ENCODE peak calls at places on chromosomes 7 and 10, in five cellular contexts. J, G, D, P and A are unnamed samples.

GRCh38 chr10:122407375-122408125 is 33.0 kb downstream of the PLEKHA1 start:
- DNase-seq in D (no peak), G (no peak), P (no peak), J (peak; percentile 21), A (no peak)

GRCh38 chr7:43878867-43879266 is 9.6 kb upstream of the MRPS24 start:
- DNase-seq in J (no peak), G (no peak), D (no peak), P (no peak), A (no peak)

GRCh38 chr7:129775695-129776396 is 164.3 kb downstream of the NRF1 start:
- DNase-seq in D (no peak), P (no peak), J (no peak), G (no peak), A (no peak)

GRCh38 chr10:115092258-115092554 is 959 bp upstream of the ATRNL1 start:
- DNase-seq in P (no peak), J (no peak), G (no peak), D (no peak), A (no peak)

GRCh38 chr10:66639351-66639750 is 286.5 kb upstream of the LRRTM3 start:
- DNase-seq in D (no peak), J (no peak), G (no peak), P (no peak), A (no peak)

GRCh38 chr10:3264178-3264867 is 91.7 kb upstream of the PITRM1 start:
- DNase-seq in G (no peak), D (no peak), J (no peak), P (no peak), A (no peak)

GRCh38 chr10:36026081-36026480 is 384.0 kb upstream of the FZD8 start:
- DNase-seq in P (no peak), G (no peak), D (no peak), J (no peak), A (no peak)

GRCh38 chr10:5478694-5479305 is 20.6 kb downstream of the CALML5 start:
- DNase-seq in P (no peak), G (no peak), J (no peak), D (no peak), A (no peak)

GRCh38 chr10:86071758-86072157 is 294.8 kb downstream of the GRID1 start:
- DNase-seq in J (no peak), P (no peak), D (no peak), G (no peak), A (no peak)

GRCh38 chr10:51886438-51887068 is 187.2 kb upstream of the CSTF2T start:
- DNase-seq in D (no peak), J (no peak), P (no peak), G (no peak), A (no peak)

GRCh38 chr10:129637010-129637409 is 170.0 kb downstream of the MGMT start:
- DNase-seq in P (no peak), G (no peak), J (no peak), D (no peak), A (no peak)

GRCh38 chr10:80205478-80206276 is at the start of gene ANXA11:
- DNase-seq in D (peak; percentile 89), G (peak; percentile 87), P (peak; percentile 92), J (peak; percentile 80), A (peak; percentile 81)

GRCh38 chr7:154859747-154860620 is 142.9 kb downstream of the PAXIP1 start:
- DNase-seq in P (no peak), G (no peak), J (no peak), D (no peak), A (no peak)

GRCh38 chr7:157250605-157251228 is 86.1 kb upstream of the DNAJB6 start:
- DNase-seq in J (peak; percentile 30), D (peak; percentile 39), G (no peak), P (peak; percentile 43), A (peak; percentile 66)

GRCh38 chr10:128318366-128318765 is 192.1 kb upstream of the MKI67 start:
- DNase-seq in G (no peak), D (no peak), P (no peak), J (no peak), A (no peak)

GRCh38 chr7:44213206-44213871 is 12.6 kb downstream of the YKT6 start:
- DNase-seq in P (no peak), D (no peak), J (no peak), G (no peak), A (no peak)

GRCh38 chr7:46131916-46132795 is 211.1 kb upstream of the IGFBP3 start:
- DNase-seq in P (no peak), J (no peak), D (no peak), G (no peak), A (no peak)

GRCh38 chr10:111551001-111551400 is 474.2 kb downstream of the ADRA2A start:
- DNase-seq in D (no peak), G (no peak), P (no peak), J (no peak), A (no peak)

GRCh38 chr10:121608669-121609190 is 10.5 kb upstream of the FGFR2 start:
- DNase-seq in J (no peak), D (no peak), P (peak; percentile 56), G (peak; percentile 29), A (peak; percentile 50)

GRCh38 chr7:47153076-47153475 is 428.8 kb downstream of the TNS3 start:
- DNase-seq in D (no peak), G (no peak), P (peak; percentile 71), J (no peak), A (no peak)

GRCh38 chr10:33871557-33871956 is 537.1 kb upstream of the NRP1 start:
- DNase-seq in P (no peak), J (no peak), G (no peak), D (no peak), A (no peak)

GRCh38 chr10:24375510-24375909 is 166.6 kb downstream of the KIAA1217 start:
- DNase-seq in J (no peak), G (no peak), P (no peak), D (no peak), A (no peak)

GRCh38 chr10:49534670-49535381 is 4.1 kb downstream of the ERCC6 start:
- DNase-seq in P (no peak), J (no peak), G (no peak), D (no peak), A (no peak)

GRCh38 chr7:90761584-90761983 is 165.5 kb downstream of the CDK14 start:
- DNase-seq in D (no peak), G (no peak), P (no peak), J (no peak), A (no peak)
- H3K4me1 ChIP-seq in D (peaks cover 16% of the 10 kb centered on the region), G (peaks cover 6% of the 10 kb centered on the region), P (peaks cover 69% of the 10 kb centered on the region), J (no peaks in the 10 kb centered on the region), A (no peaks in the 10 kb centered on the region)

DNA sequence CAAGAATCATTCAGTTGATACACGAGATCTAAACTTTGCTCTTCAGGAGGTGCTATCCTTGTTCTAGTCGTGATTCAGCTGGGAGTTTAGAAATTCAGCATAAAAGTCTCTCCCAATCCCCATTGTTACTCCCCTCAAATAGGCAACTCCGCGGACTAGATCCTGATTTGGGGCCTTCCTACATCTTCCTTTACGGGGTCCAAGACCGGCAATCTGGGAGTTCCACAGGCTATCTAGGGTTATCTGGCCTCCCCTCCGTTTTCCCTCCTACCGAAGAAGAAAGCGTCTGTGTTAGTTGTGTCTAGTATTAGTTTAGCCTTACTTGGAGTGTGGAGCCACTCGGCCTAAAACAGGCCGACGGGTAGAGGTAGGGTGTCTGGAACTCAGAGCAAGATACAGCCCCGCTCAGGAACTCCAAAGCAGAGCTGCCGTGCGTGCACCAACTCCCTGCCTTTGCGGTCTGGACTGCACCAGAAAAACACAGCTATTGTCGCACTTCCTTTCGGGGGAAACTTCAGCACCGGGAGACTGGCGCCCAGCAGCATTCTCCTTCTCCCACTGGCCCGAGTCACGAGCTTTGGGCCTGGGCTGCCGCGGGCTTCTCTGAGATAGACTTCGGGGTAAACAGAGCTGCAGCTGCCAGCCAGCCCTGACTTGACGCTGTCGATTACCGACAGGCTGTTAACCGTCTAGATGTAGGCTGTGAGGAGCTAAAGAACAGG is 1.5 kb upstream of the DLX5 start:
- DNase-seq in P (peak; percentile 39), D (no peak), G (no peak), J (no peak), A (no peak)
- H3K27me3 ChIP-seq in P (no peaks in the 10 kb centered on the region), D (peaks cover 56% of the 10 kb centered on the region), G (peaks cover 79% of the 10 kb centered on the region), J (peaks cover 52% of the 10 kb centered on the region), A (peaks cover 22% of the 10 kb centered on the region)

GRCh38 chr7:2716906-2717292 is 28.9 kb downstream of the AMZ1 start:
- DNase-seq in J (no peak), G (no peak), P (no peak), D (no peak), A (no peak)
- H3K4me1 ChIP-seq in J (peaks cover 58% of the 10 kb centered on the region), G (peaks cover 25% of the 10 kb centered on the region), P (peaks cover 11% of the 10 kb centered on the region), D (peaks cover 54% of the 10 kb centered on the region), A (peaks cover 25% of the 10 kb centered on the region)

GRCh38 chr7:74037609-74038008 is 9.6 kb downstream of the ELN start:
- DNase-seq in D (no peak), P (no peak), G (peak; percentile 57), J (no peak), A (no peak)

GRCh38 chr7:74040791-74041520 is 13.0 kb downstream of the ELN start:
- DNase-seq in D (no peak), J (no peak), P (no peak), G (no peak), A (no peak)

GRCh38 chr7:74038194-74038961 is 10.4 kb downstream of the ELN start:
- DNase-seq in J (no peak), G (peak; percentile 78), D (no peak), P (no peak), A (no peak)

GRCh38 chr7:74039337-74039736 is 11.4 kb downstream of the ELN start:
- DNase-seq in D (no peak), J (no peak), G (peak; percentile 76), P (no peak), A (no peak)

DNA sequence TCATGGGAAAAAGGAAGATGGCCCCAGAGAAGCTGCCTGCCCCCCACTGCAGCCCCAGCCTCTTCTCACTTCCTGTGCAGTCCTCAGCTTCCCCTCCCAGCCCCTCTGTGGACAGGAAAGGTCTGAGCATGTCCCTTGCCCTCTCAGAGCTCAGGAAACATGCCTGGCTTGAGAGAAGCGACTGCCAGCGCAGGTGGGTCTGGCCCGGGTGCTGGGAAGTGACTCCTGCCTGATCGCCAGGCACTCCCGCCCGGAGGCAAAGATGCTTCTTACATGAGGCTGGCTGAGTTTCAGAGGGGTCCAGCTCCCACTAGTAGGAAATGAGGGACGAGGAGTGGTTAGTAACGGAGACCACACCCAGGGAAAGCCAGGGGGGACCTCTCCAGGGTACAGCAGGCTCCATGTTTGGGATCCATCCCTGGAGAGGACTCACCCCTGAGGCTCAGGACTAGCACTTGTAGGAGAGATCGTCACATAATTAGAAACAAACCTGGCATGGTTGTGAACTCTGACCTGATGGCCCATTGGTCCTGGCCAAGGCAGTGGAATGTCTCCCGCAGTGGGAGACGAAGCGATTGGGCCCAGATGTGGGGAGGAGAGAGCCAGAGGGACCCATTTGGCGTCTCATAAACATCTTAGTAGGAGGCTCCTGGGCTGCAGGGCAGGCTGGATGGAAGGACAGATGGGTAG is 12.3 kb downstream of the ELN start:
- DNase-seq in J (no peak), P (no peak), D (no peak), G (peak; percentile 21), A (peak; percentile 55)
- H3K27me3 ChIP-seq in J (no peaks in the 10 kb centered on the region), P (no peaks in the 10 kb centered on the region), D (no peaks in the 10 kb centered on the region), G (no peaks in the 10 kb centered on the region), A (no peaks in the 10 kb centered on the region)

GRCh38 chr10:131203456-131204357 is 107.8 kb downstream of the TCERG1L start:
- DNase-seq in J (no peak), D (no peak), P (no peak), G (no peak), A (no peak)

GRCh38 chr10:131202964-131203363 is 108.6 kb downstream of the TCERG1L start:
- DNase-seq in D (no peak), G (no peak), J (no peak), P (no peak), A (no peak)

GRCh38 chr10:131205556-131205955 is 106.0 kb downstream of the TCERG1L start:
- DNase-seq in G (no peak), P (no peak), J (no peak), D (no peak), A (no peak)

GRCh38 chr10:131206136-131206995 is 105.2 kb downstream of the TCERG1L start:
- DNase-seq in D (no peak), P (no peak), G (no peak), J (no peak), A (no peak)

GRCh38 chr10:131204406-131205152 is 106.9 kb downstream of the TCERG1L start:
- DNase-seq in G (no peak), P (no peak), D (no peak), J (no peak), A (no peak)
- H3K4me1 ChIP-seq in G (no peaks in the 10 kb centered on the region), P (no peaks in the 10 kb centered on the region), D (no peaks in the 10 kb centered on the region), J (no peaks in the 10 kb centered on the region), A (no peaks in the 10 kb centered on the region)